ENCODE peak calls at places on chromosomes 1 and 21, in six cellular contexts. G is H9, U is left ventricle myocardium inferior, B is lung, A is heart left ventricle, F is heart right ventricle. D is an unnamed sample. For H3K4me1, the result is how much of the 10 kb centered on the place peaks cover.

GRCh38 chr1:72547412-72547811 is 265.1 kb upstream of the NEGR1 start:
- DNase-seq in A (no peak), B (no peak), U (no peak), F (no peak), G (no peak), D (no peak)

GRCh38 chr1:84619383-84620093 is 45.3 kb upstream of the CTBS start:
- DNase-seq in B (no peak), U (no peak), F (no peak), G (no peak), A (no peak), D (peak)

GRCh38 chr1:229140018-229140417 is 130.9 kb upstream of the RAB4A start:
- DNase-seq in B (no peak), U (no peak), F (no peak), G (no peak), A (no peak), D (no peak)

GRCh38 chr1:40657046-40657445 is 8.4 kb downstream of the RIMS3 start:
- DNase-seq in A (no peak), F (no peak), U (no peak), G (no peak), B (no peak), D (no peak)

GRCh38 chr1:162302660-162303344 is 73.9 kb downstream of the SPATA46 start:
- DNase-seq in F (no peak), G (no peak), B (no peak), A (no peak), U (no peak), D (peak)

GRCh38 chr1:232428781-232429530 is 201.0 kb downstream of the SIPA1L2 start:
- DNase-seq in G (no peak), U (no peak), B (no peak), A (no peak), F (no peak), D (no peak)

GRCh38 chr1:227192163-227192562 is 126.1 kb downstream of the CDC42BPA start:
- DNase-seq in B (peak), U (peak), G (peak), F (peak), A (peak), D (peak)

GRCh38 chr1:205421728-205422127 is at the start of gene LEMD1:
- DNase-seq in U (no peak), F (no peak), A (no peak), G (no peak), B (no peak), D (peak)

GRCh38 chr1:57489342-57490036 is 65.6 kb upstream of the DAB1 start:
- DNase-seq in B (no peak), F (no peak), U (no peak), G (no peak), A (no peak), D (peak)

GRCh38 chr1:182784556-182785171 is 4.9 kb upstream of the NPL start:
- DNase-seq in B (no peak), F (no peak), A (no peak), U (no peak), G (no peak), D (peak)

GRCh38 chr1:152349611-152350010 is 10.2 kb downstream of the FLG2 start:
- DNase-seq in U (no peak), G (no peak), A (no peak), B (no peak), F (no peak), D (no peak)

GRCh38 chr1:152344463-152344862 is 15.3 kb downstream of the FLG2 start:
- DNase-seq in A (no peak), B (no peak), U (no peak), G (no peak), F (no peak), D (peak)

GRCh38 chr1:152347116-152347728 is 12.6 kb downstream of the FLG2 start:
- DNase-seq in U (no peak), F (no peak), A (no peak), B (no peak), G (no peak), D (peak)

GRCh38 chr1:152348447-152348846 is 11.4 kb downstream of the FLG2 start:
- DNase-seq in U (no peak), B (no peak), A (no peak), G (no peak), F (no peak), D (no peak)
- TF ChIP-seq CTCF in U (no peak), B (no peak), A (no peak), G (no peak), F (no peak), D (peak)

DNA sequence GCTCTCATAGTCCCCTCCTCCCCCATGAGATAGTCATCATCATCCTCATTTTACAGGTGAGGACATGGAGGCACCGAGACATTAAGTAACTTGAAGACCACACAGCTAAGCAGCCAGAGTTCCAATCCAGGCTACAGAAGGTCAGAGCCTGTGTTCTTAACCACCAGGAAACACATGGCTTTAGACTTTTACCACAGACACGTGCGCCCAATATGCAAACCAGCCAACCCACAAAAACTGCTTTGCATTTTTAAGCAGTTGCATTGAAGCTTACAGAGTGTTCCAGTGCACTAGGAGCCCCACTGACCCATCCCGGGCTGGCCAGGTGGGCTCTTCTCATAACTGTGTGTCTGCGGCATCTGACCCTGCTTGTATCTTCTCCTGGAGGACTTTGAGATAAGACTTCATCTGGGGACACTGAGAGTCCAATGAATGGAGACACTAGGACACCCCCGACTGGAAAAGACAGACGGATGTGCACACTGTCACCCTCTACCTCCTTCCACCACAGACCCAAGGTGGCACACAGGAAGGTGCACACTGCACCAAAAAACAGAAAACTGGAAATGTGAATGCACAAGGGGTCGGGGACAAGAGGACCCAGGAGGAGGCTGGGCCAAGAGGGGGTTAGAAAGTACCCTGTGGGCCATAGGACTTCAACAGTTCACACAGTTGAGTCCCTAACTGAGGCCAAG is 56.4 kb downstream of the ETS2 start:
- DNase-seq in B (no peak), U (no peak), G (no peak), F (no peak), A (no peak), D (no peak)
- H3K4me1 ChIP-seq in B (under half), U (under half), G (under half), F (under half), A (under half), D (under half)

GRCh38 chr1:62991152-62991551 is 207.2 kb downstream of the ATG4C start:
- DNase-seq in B (no peak), U (no peak), G (peak), F (no peak), A (no peak), D (no peak)

GRCh38 chr1:62993844-62994243 is 209.9 kb downstream of the ATG4C start:
- DNase-seq in A (no peak), F (no peak), U (no peak), B (no peak), G (no peak), D (no peak)

GRCh38 chr1:62995173-62995572 is 211.2 kb downstream of the ATG4C start:
- DNase-seq in G (no peak), A (no peak), B (no peak), U (no peak), F (no peak), D (no peak)

DNA sequence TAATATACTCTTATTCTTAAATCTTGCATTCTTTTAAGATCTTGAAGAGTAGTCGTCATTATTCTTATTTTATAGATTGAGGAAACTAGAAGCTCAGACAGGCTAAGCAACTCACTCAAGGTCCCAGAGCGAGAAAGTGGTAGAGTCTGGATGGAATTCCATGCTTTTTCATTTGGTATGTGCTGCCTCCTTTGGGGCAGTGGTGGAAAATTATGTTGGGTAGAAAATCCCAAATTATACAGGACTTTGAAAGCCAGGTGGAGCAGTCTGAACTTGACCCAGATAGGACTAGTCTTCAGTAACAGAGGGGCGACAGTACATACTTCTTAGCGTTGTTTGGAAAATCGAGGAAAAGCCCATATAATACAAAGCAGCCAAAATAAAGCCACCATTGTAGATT is 205.6 kb downstream of the ATG4C start:
- DNase-seq in F (no peak), B (no peak), U (no peak), A (no peak), G (no peak), D (no peak)
- TF ChIP-seq CTCF in F (no peak), B (no peak), U (no peak), A (no peak), G (peak), D (peak)

GRCh38 chr21:41763996-41764395 is 2.9 kb downstream of the RIPK4 start:
- DNase-seq in F (no peak), A (no peak), G (no peak), U (no peak), B (no peak), D (no peak)
- H3K4me1 ChIP-seq in F (half or more), A (under half), G (under half), U (under half), B (under half), D (under half)